ENCODE peak calls at places on chromosomes 2 and 18, in seven cellular contexts. F is CD8-positive, alpha-beta T cell; M is PC-9; L is gastrocnemius medialis; J is fibroblast of the aortic adventitia; K is neural progenitor cell; R is IMR-90. C is an unnamed sample.

GRCh38 chr2:95017836-95018235 is 7.7 kb upstream of the MAL start:
- DNase-seq in L (no peak), M (no peak), F (no peak), R (no peak), J (no peak), K (no peak), C (no peak)

GRCh38 chr18:32542221-32542798 is 71.6 kb upstream of the GAREM1 start:
- DNase-seq in K (peak; percentile 13), R (peak; percentile 5), M (no peak), L (no peak), J (no peak), F (no peak), C (no peak)

GRCh38 chr18:35159782-35160181 is 81.1 kb upstream of the ZNF397 start:
- DNase-seq in F (no peak), K (no peak), J (no peak), L (no peak), R (no peak), M (no peak), C (no peak)

GRCh38 chr2:236627193-236627592 is 57.6 kb downstream of the ACKR3 start:
- DNase-seq in M (no peak), F (no peak), J (no peak), L (no peak), K (no peak), R (no peak), C (no peak)

GRCh38 chr18:70501358-70501757 is 212.5 kb downstream of the SOCS6 start:
- DNase-seq in L (no peak), R (no peak), K (no peak), F (no peak), M (no peak), J (no peak), C (no peak)

GRCh38 chr18:72984290-72984689 is 116.5 kb upstream of the NETO1 start:
- DNase-seq in J (no peak), K (no peak), L (no peak), R (no peak), F (no peak), M (no peak), C (no peak)

GRCh38 chr2:232491139-232491780 is 3.6 kb upstream of the ECEL1 start:
- DNase-seq in K (no peak), F (no peak), M (no peak), L (no peak), J (no peak), R (no peak), C (no peak)

GRCh38 chr2:209936106-209936663 is 66.3 kb upstream of the RPE start:
- DNase-seq in M (no peak), L (no peak), J (peak; percentile 6), K (no peak), R (no peak), F (no peak), C (no peak)

GRCh38 chr18:31648966-31649429 is 35.4 kb downstream of the B4GALT6 start:
- DNase-seq in R (peak; percentile 15), L (no peak), J (peak; percentile 38), M (peak; percentile 90), F (no peak), K (no peak), C (peak; percentile 71)

GRCh38 chr2:239913632-239914417 is 111.3 kb downstream of the NDUFA10 start:
- DNase-seq in M (no peak), K (no peak), J (no peak), R (no peak), F (peak; percentile 9), L (no peak), C (no peak)

GRCh38 chr18:50973367-50974126 is 5.7 kb downstream of the ELAC1 start:
- DNase-seq in M (peak; percentile 71), L (peak; percentile 67), J (peak; percentile 47), R (peak; percentile 79), K (no peak), F (no peak), C (no peak)
- H3K4me3 ChIP-seq in M (no peak overlapping the region), L (no peak overlapping the region), J (no peak overlapping the region), R (no peak overlapping the region), K (no peak overlapping the region), F (no peak overlapping the region), C (no peak overlapping the region)

GRCh38 chr2:205696541-205697441 is 14.5 kb downstream of the NRP2 start:
- DNase-seq in K (peak; percentile 57), R (peak; percentile 63), M (no peak), L (no peak), J (no peak), F (no peak), C (no peak)
- TF ChIP-seq CTCF in K (peak; percentile 50), R (peak; percentile 35), M (no peak), L (no peak), J (peak; percentile 21), F (no peak), C (no peak)

GRCh38 chr2:68791914-68792313 is 57.3 kb downstream of the ARHGAP25 start:
- DNase-seq in K (no peak), L (no peak), M (no peak), J (no peak), R (no peak), F (no peak), C (no peak)
- H3K4me3 ChIP-seq in K (no peak overlapping the region), L (no peak overlapping the region), M (no peak overlapping the region), J (no peak overlapping the region), R (no peak overlapping the region), F (no peak overlapping the region), C (no peak overlapping the region)

GRCh38 chr2:205930209-205930608 is 155.8 kb downstream of the INO80D start:
- DNase-seq in R (peak; percentile 55), F (no peak), L (no peak), J (peak; percentile 1), K (no peak), M (no peak), C (no peak)

GRCh38 chr2:205931388-205931787 is 154.6 kb downstream of the INO80D start:
- DNase-seq in K (no peak), R (no peak), L (no peak), F (no peak), M (no peak), J (peak; percentile 7), C (no peak)

GRCh38 chr2:205924676-205925075 is 161.3 kb downstream of the INO80D start:
- DNase-seq in F (no peak), M (no peak), J (no peak), K (no peak), L (no peak), R (no peak), C (no peak)

GRCh38 chr2:205929445-205930027 is 156.4 kb downstream of the INO80D start:
- DNase-seq in M (no peak), J (no peak), R (no peak), L (no peak), K (no peak), F (no peak), C (no peak)

GRCh38 chr2:205925373-205926337 is 160.3 kb downstream of the INO80D start:
- DNase-seq in L (peak; percentile 26), J (peak; percentile 54), F (peak; percentile 66), K (peak; percentile 87), R (peak; percentile 51), M (no peak), C (no peak)
- TF ChIP-seq CTCF in L (peak; percentile 84), J (peak; percentile 87), F (peak; percentile 71), K (peak; percentile 93), R (peak; percentile 91), M (peak; percentile 90), C (peak; percentile 91)

GRCh38 chr18:10040287-10041011 is 126.6 kb downstream of the VAPA start:
- DNase-seq in L (no peak), J (peak; percentile 74), F (no peak), K (no peak), R (peak; percentile 76), M (no peak), C (no peak)

GRCh38 chr18:10041180-10041579 is 127.4 kb downstream of the VAPA start:
- DNase-seq in R (peak; percentile 57), M (no peak), J (peak; percentile 35), K (no peak), F (no peak), L (peak; percentile 70), C (no peak)

GRCh38 chr18:10044054-10044453 is 130.2 kb downstream of the VAPA start:
- DNase-seq in L (no peak), K (no peak), F (no peak), R (no peak), J (no peak), M (no peak), C (no peak)

GRCh38 chr18:10045296-10045891 is 131.6 kb downstream of the VAPA start:
- DNase-seq in J (no peak), L (no peak), R (no peak), F (no peak), K (no peak), M (no peak), C (no peak)

GRCh38 chr18:10042492-10042891 is 128.7 kb downstream of the VAPA start:
- DNase-seq in F (no peak), L (no peak), K (no peak), J (no peak), R (no peak), M (no peak), C (no peak)
- H3K4me3 ChIP-seq in F (no peak overlapping the region), L (no peak overlapping the region), K (no peak overlapping the region), J (no peak overlapping the region), R (no peak overlapping the region), M (no peak overlapping the region), C (no peak overlapping the region)

GRCh38 chr2:191351298-191351697 is 106.1 kb downstream of the MYO1B start:
- DNase-seq in L (no peak), F (no peak), J (peak; percentile 42), R (peak; percentile 60), K (no peak), M (no peak), C (no peak)

GRCh38 chr2:191350826-191351225 is 105.6 kb downstream of the MYO1B start:
- DNase-seq in K (no peak), R (peak; percentile 52), J (peak; percentile 34), M (no peak), L (no peak), F (no peak), C (no peak)

GRCh38 chr2:191347881-191348280 is 102.7 kb downstream of the MYO1B start:
- DNase-seq in F (no peak), J (no peak), R (peak; percentile 84), L (no peak), K (no peak), M (no peak), C (no peak)

GRCh38 chr2:191351921-191352320 is 106.7 kb downstream of the MYO1B start:
- DNase-seq in J (peak; percentile 64), R (peak; percentile 68), K (no peak), L (no peak), M (no peak), F (no peak), C (no peak)

DNA sequence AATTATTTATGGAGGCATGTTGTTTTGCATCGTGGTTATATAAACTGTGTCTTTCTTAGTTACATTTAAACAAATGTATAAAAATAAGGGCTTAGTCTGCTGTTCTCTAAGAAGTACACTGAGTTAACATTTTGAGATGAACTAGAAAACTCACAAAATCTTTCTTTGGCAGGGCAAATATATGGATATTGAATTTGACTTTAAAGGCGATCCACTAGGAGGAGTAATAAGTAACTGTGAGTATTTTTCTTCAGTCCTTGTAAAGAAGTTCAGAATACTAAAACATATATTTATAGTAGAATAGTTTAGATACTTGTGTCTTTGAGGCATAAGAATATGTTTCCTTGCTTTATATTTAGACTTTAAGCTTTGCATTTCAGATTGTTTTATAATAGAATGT is 104.8 kb downstream of the MYO1B start:
- DNase-seq in F (no peak), M (no peak), L (no peak), R (no peak), K (no peak), J (peak; percentile 10), C (no peak)
- TF ChIP-seq CTCF in F (no peak), M (no peak), L (no peak), R (peak; percentile 11), K (no peak), J (no peak), C (no peak)

GRCh38 chr2:157837851-157838441 is 38.2 kb downstream of the ACVR1 start:
- DNase-seq in F (no peak), M (no peak), K (no peak), L (peak; percentile 69), J (peak; percentile 57), R (peak; percentile 67), C (no peak)
- H3K4me3 ChIP-seq in F (no peak overlapping the region), M (no peak overlapping the region), K (no peak overlapping the region), L (peak overlapping the region; percentile 57), J (peak overlapping the region; percentile 49), R (peak overlapping the region; percentile 42), C (no peak overlapping the region)

C was measured in GM12864.